ENCODE peak calls at places on chromosomes 12 and 14, in seven cellular contexts. M, B, T, A, J, C and D are unnamed samples.

GRCh38 chr14:56119221-56119967 is 1.2 kb downstream of the PELI2 start:
- DNase-seq in M (no peak), B (no peak), T (peak), A (peak), J (peak), C (peak), D (no peak)

GRCh38 chr12:27340971-27341370 is 8.3 kb downstream of the BMAL2 start:
- DNase-seq in M (no peak), B (no peak), T (no peak), A (no peak), J (no peak), C (no peak), D (no peak)

GRCh38 chr12:19338405-19338804 is 100.9 kb upstream of the AEBP2 start:
- DNase-seq in M (no peak), B (no peak), T (no peak), A (no peak), J (no peak), C (no peak), D (no peak)

GRCh38 chr14:81471062-81471461 is 62.6 kb downstream of the SEL1L start:
- DNase-seq in M (no peak), B (no peak), T (no peak), A (no peak), J (no peak), C (no peak), D (no peak)

GRCh38 chr12:24822121-24822899 is 126.6 kb downstream of the BCAT1 start:
- DNase-seq in M (no peak), B (no peak), T (no peak), A (no peak), J (no peak), C (no peak), D (no peak)

GRCh38 chr12:123059501-123059900 is 79.0 kb downstream of the ARL6IP4 start:
- DNase-seq in M (no peak), B (no peak), T (no peak), A (no peak), J (no peak), C (peak), D (no peak)

GRCh38 chr12:116332705-116333380 is 55.4 kb upstream of the MED13L start:
- DNase-seq in M (no peak), B (no peak), T (no peak), A (no peak), J (no peak), C (no peak), D (no peak)

GRCh38 chr12:57521475-57522018 is 1.1 kb upstream of the MBD6 start:
- DNase-seq in M (no peak), B (peak), T (no peak), A (peak), J (peak), C (peak), D (no peak)

GRCh38 chr14:61918998-61919397 is 156.8 kb downstream of the SNAPC1 start:
- DNase-seq in M (no peak), B (no peak), T (no peak), A (no peak), J (no peak), C (no peak), D (no peak)

GRCh38 chr14:60862283-60862682 is 118.6 kb downstream of the TRMT5 start:
- DNase-seq in M (no peak), B (no peak), T (no peak), A (peak), J (peak), C (no peak), D (no peak)

GRCh38 chr12:117318591-117318990 is 42.8 kb downstream of the NOS1 start:
- DNase-seq in M (no peak), B (no peak), T (no peak), A (no peak), J (no peak), C (no peak), D (no peak)

GRCh38 chr12:1607940-1608782 is 13.8 kb upstream of the FBXL14 start:
- DNase-seq in M (no peak), B (no peak), T (no peak), A (no peak), J (no peak), C (no peak), D (no peak)

GRCh38 chr14:77151245-77151644 is 9.7 kb upstream of the ZDHHC22 start:
- DNase-seq in M (no peak), B (no peak), T (no peak), A (no peak), J (peak), C (peak), D (no peak)

GRCh38 chr14:77027538-77028383 is 747 bp downstream of the IRF2BPL start:
- DNase-seq in M (no peak), B (peak), T (peak), A (peak), J (peak), C (peak), D (no peak)

GRCh38 chr12:4435537-4435936 is 10.1 kb downstream of the FGF6 start:
- DNase-seq in M (no peak), B (no peak), T (peak), A (no peak), J (peak), C (peak), D (no peak)

GRCh38 chr14:68784298-68784910 is 8.5 kb downstream of the ZFP36L1 start:
- DNase-seq in M (no peak), B (peak), T (no peak), A (peak), J (peak), C (no peak), D (no peak)

GRCh38 chr12:131852551-131853299 is 24.5 kb downstream of the MMP17 start:
- DNase-seq in M (no peak), B (peak), T (peak), A (no peak), J (peak), C (peak), D (peak)

GRCh38 chr12:6697584-6698351 is 2.8 kb downstream of the PIANP start:
- DNase-seq in M (peak), B (no peak), T (peak), A (no peak), J (peak), C (peak), D (no peak)

GRCh38 chr14:84108746-84109457 is 1421.0 kb upstream of the FLRT2 start:
- DNase-seq in M (no peak), B (no peak), T (no peak), A (no peak), J (no peak), C (no peak), D (no peak)

GRCh38 chr12:45273717-45274271 is 57.9 kb downstream of the ANO6 start:
- DNase-seq in M (peak), B (no peak), T (peak), A (peak), J (no peak), C (no peak), D (no peak)

GRCh38 chr12:120801146-120801545 is 75.5 kb downstream of the ACADS start:
- DNase-seq in M (no peak), B (no peak), T (no peak), A (no peak), J (no peak), C (peak), D (peak)

GRCh38 chr12:12791756-12792346 is 6.4 kb downstream of the APOLD1 start:
- DNase-seq in M (no peak), B (no peak), T (no peak), A (peak), J (no peak), C (peak), D (no peak)

GRCh38 chr12:53928054-53928879 is 10.4 kb upstream of the HOXC13 start:
- DNase-seq in M (no peak), B (no peak), T (peak), A (no peak), J (no peak), C (no peak), D (no peak)

GRCh38 chr12:39287409-39287808 is 155.5 kb downstream of the KIF21A start:
- DNase-seq in M (no peak), B (no peak), T (no peak), A (no peak), J (no peak), C (no peak), D (no peak)

GRCh38 chr14:92687681-92688433 is 60.6 kb downstream of the LGMN start:
- DNase-seq in M (no peak), B (no peak), T (no peak), A (no peak), J (no peak), C (peak), D (no peak)

GRCh38 chr12:13114251-13115052 is 11.0 kb upstream of the GSG1 start:
- DNase-seq in M (no peak), B (no peak), T (no peak), A (no peak), J (no peak), C (no peak), D (no peak)

GRCh38 chr12:87253157-87253556 is 776.0 kb downstream of the C12orf50 start:
- DNase-seq in M (no peak), B (no peak), T (no peak), A (no peak), J (no peak), C (no peak), D (no peak)

GRCh38 chr12:113461666-113462065 is 10.0 kb downstream of the LHX5 start:
- DNase-seq in M (peak), B (no peak), T (no peak), A (no peak), J (no peak), C (peak), D (no peak)

GRCh38 chr12:116712458-116713303 is 25.2 kb downstream of the SPRING1 start:
- DNase-seq in M (no peak), B (no peak), T (no peak), A (no peak), J (no peak), C (no peak), D (no peak)

GRCh38 chr12:132270969-132271754 is 58.2 kb downstream of the GALNT9 start:
- DNase-seq in M (no peak), B (no peak), T (no peak), A (no peak), J (no peak), C (no peak), D (no peak)

GRCh38 chr12:25583545-25583944 is 30.5 kb upstream of the LMNTD1 start:
- DNase-seq in M (peak), B (no peak), T (no peak), A (peak), J (no peak), C (peak), D (no peak)

GRCh38 chr12:65615091-65615490 is 209.2 kb upstream of the HMGA2 start:
- DNase-seq in M (no peak), B (no peak), T (no peak), A (no peak), J (no peak), C (no peak), D (no peak)

GRCh38 chr12:26226629-26227375 is 31.4 kb downstream of the SSPN start:
- DNase-seq in M (no peak), B (no peak), T (no peak), A (peak), J (peak), C (no peak), D (no peak)

GRCh38 chr12:107374136-107374535 is 280.8 kb upstream of the CRY1 start:
- DNase-seq in M (no peak), B (no peak), T (no peak), A (no peak), J (peak), C (no peak), D (no peak)

GRCh38 chr12:109770104-109770860 is 56.7 kb downstream of the FAM222A start:
- DNase-seq in M (no peak), B (peak), T (peak), A (peak), J (peak), C (peak), D (no peak)

GRCh38 chr14:58272589-58273372 is 25.6 kb upstream of the ARID4A start:
- DNase-seq in M (no peak), B (no peak), T (no peak), A (no peak), J (peak), C (no peak), D (peak)

GRCh38 chr12:130560321-130560720 is 155.8 kb downstream of the RIMBP2 start:
- DNase-seq in M (no peak), B (no peak), T (peak), A (no peak), J (no peak), C (no peak), D (no peak)

DNA sequence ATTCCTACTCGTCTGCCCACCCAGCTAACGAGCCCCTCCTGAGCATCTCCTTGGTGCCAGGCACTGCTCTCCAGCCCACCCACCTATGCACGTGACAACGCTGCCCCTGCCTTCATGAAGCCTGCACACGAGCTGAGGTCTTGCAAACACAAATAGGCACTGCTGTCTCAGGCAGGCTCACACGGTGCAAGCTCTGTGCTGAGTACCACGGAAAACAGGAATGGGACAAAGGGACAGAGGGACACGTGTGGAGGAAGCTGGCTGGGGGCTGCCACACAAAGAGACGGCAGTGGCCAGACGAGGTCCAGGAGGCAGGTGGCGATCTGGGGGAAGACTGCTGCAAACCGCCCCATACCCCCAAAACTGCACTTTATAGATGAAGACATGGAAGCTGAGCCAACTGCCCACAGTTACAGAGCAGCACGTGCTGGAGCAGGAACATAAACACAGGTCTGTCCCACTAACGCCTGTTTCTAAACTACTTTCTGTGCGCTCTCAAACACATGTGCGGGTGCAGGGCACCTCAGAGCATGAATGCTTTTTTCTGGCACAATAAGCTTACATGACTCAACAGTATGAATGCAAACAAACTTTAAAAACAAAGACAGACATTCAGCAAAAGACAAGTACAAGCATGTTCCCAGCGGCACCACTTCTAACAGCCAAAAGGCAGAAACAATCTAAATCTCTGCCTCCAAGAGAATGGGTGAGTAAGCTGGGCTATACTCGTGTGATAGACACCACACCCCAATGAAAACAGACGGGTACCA is 64.5 kb downstream of the AMN start:
- DNase-seq in M (no peak), B (no peak), T (peak), A (no peak), J (no peak), C (no peak), D (no peak)
- H3K4me3 ChIP-seq in M (no peak), B (no peak), T (no peak), A (no peak), J (no peak), C (no peak), D (no peak)

GRCh38 chr12:2963154-2963759 is 4.1 kb downstream of the TEAD4 start:
- DNase-seq in M (no peak), B (no peak), T (no peak), A (no peak), J (no peak), C (peak), D (no peak)
- H3K4me3 ChIP-seq in M (no peak), B (no peak), T (no peak), A (no peak), J (no peak), C (no peak), D (no peak)

GRCh38 chr12:104457746-104458644 is 1.2 kb downstream of the CHST11 start:
- DNase-seq in M (no peak), B (peak), T (no peak), A (peak), J (peak), C (no peak), D (no peak)

GRCh38 chr12:104458645-104459555 is 2.2 kb downstream of the CHST11 start:
- DNase-seq in M (no peak), B (peak), T (no peak), A (no peak), J (peak), C (no peak), D (no peak)

GRCh38 chr12:104460041-104460757 is 3.5 kb downstream of the CHST11 start:
- DNase-seq in M (no peak), B (no peak), T (no peak), A (no peak), J (no peak), C (no peak), D (no peak)

GRCh38 chr12:104460973-104461693 is 4.4 kb downstream of the CHST11 start:
- DNase-seq in M (no peak), B (no peak), T (no peak), A (no peak), J (no peak), C (no peak), D (peak)

GRCh38 chr12:104459556-104459909 is 2.8 kb downstream of the CHST11 start:
- DNase-seq in M (no peak), B (no peak), T (no peak), A (no peak), J (no peak), C (no peak), D (no peak)
- H3K4me3 ChIP-seq in M (no peak), B (no peak), T (no peak), A (no peak), J (peak), C (no peak), D (peak)

GRCh38 chr12:46825526-46826414 is at the start of gene SLC38A4:
- DNase-seq in M (no peak), B (peak), T (peak), A (no peak), J (peak), C (no peak), D (no peak)

GRCh38 chr12:46832084-46832704 is 6.4 kb upstream of the SLC38A4 start:
- DNase-seq in M (no peak), B (no peak), T (no peak), A (no peak), J (no peak), C (no peak), D (no peak)

GRCh38 chr12:46830731-46831334 is 5.0 kb upstream of the SLC38A4 start:
- DNase-seq in M (no peak), B (peak), T (no peak), A (no peak), J (no peak), C (no peak), D (no peak)

GRCh38 chr12:46835785-46836184 is 10.0 kb upstream of the SLC38A4 start:
- DNase-seq in M (no peak), B (no peak), T (no peak), A (no peak), J (no peak), C (no peak), D (no peak)

DNA sequence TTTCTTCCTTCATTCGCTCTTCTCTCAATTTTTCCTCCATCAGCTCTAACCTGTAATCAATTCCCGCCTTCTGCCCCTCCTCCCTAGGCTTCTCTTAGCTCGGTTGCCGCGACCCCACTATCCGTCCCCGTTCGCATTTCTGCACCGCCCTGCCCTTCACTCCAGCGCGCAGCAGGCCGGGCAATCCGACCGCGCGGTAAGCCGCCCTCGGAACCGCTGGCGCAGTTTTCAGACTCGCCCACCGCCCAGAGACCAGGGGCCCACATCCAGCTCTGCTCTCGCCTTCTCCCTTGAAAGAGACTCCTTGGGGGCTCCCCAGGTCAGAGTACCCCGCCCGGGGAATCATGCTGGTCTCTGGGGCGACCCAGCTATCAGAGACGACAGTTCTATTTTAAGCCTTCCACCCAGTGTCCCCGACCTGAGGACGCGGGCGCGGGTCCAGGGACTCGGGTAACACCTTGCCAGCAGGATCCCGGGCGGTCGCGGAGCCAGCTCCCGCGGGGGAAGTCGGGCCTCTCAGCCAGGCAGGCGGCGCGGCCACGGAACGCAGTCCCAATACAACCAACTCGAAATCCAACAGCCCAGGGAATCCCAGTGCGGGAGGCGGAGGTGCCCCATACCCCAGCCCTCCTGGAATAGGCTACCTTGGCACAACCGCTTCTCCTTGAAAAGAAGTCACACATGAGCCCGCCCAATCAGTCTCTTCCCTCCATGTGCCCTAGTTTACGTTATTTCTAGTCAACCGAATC is 5.7 kb upstream of the SLC38A4 start:
- DNase-seq in M (no peak), B (peak), T (no peak), A (no peak), J (no peak), C (no peak), D (no peak)
- H3K4me3 ChIP-seq in M (no peak), B (no peak), T (no peak), A (peak), J (peak), C (no peak), D (no peak)

GRCh38 chr14:54686219-54686870 is 119.4 kb downstream of the SAMD4A start:
- DNase-seq in M (no peak), B (no peak), T (peak), A (peak), J (no peak), C (no peak), D (no peak)
- H3K4me3 ChIP-seq in M (no peak), B (no peak), T (no peak), A (no peak), J (no peak), C (no peak), D (no peak)

DNA sequence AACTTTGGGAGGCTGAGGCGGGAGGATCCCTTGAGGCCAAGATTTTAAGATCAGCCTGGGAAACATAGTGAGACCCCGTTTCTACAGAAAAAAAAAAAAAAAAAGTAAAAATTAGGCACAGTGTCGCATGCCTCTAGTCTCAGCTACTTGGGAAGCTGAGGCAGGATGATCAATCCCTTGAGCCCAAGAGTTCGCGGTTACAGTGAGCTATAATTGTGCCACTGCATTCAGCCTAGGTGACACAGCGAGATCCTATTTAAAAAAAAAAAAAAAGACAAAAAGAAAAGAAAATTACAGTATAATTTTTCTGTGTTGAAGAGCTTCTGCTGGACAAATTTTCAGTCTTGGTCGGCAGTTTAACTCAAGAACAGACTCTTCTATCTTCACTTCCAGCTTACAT is 133.9 kb upstream of the FGD4 start:
- DNase-seq in M (no peak), B (no peak), T (no peak), A (no peak), J (no peak), C (no peak), D (no peak)
- H3K4me3 ChIP-seq in M (no peak), B (no peak), T (no peak), A (no peak), J (no peak), C (no peak), D (no peak)

DNA sequence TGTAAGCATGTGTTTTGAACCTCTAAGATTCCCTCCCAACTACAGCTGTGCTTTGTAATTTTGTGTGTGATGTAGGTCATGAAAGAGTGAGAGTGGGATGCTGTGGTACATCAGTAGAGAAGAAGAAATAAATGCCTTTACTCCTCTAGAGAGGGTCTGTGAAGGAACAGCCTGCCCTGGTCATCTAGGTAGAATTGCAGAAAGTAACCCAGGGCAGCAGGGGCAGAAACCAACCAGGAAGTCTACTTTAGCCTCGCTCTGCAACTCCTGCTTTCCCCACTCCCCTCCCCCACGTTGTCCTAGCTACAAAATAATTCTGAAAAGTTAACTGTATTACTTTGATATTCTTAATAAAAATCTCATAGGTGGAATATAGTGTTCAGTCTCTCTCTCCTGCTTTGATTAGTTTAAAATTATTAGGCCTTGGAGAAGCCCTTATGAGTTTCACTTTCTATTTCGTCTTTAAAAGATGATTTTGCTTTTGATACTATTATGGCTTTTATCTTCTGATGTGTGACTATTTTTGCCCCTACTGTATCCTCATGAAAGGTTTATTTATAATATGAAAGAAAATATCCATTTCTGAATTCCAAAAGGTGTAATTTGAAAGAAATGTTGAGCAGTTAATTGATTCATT is 7.6 kb downstream of the TBK1 start:
- DNase-seq in M (no peak), B (no peak), T (no peak), A (no peak), J (peak), C (no peak), D (no peak)
- H3K4me3 ChIP-seq in M (no peak), B (no peak), T (peak), A (peak), J (peak), C (no peak), D (peak)